ENCODE peak calls at places on chromosomes 6 and 20, in four cellular contexts. N is EL, P is foreskin melanocyte, V is GM10248. J is an unnamed sample.

GRCh38 chr6:140002406-140003022 is 628.1 kb upstream of the CITED2 start:
- DNase-seq in N (peak), P (no peak), V (no peak), J (peak)

GRCh38 chr20:3670511-3670910 is 7.3 kb upstream of the GFRA4 start:
- DNase-seq in N (peak), P (no peak), V (no peak), J (no peak)

GRCh38 chr6:159874475-159874874 is 16.3 kb upstream of the MAS1 start:
- DNase-seq in N (peak), P (no peak), V (no peak), J (peak)

GRCh38 chr20:43842126-43843020 is 72.3 kb upstream of the TOX2 start:
- DNase-seq in N (no peak), P (no peak), V (no peak), J (no peak)

GRCh38 chr6:36375644-36376155 is 11.8 kb downstream of the ETV7 start:
- DNase-seq in N (no peak), P (no peak), V (no peak), J (no peak)

GRCh38 chr6:105593056-105593455 is 190.2 kb upstream of the PREP start:
- DNase-seq in N (peak), P (no peak), V (no peak), J (peak)

GRCh38 chr6:157755032-157755751 is 67.9 kb upstream of the SNX9 start:
- DNase-seq in N (peak), P (peak), V (no peak), J (no peak)

GRCh38 chr6:39128106-39128505 is 13.1 kb upstream of the SAYSD1 start:
- DNase-seq in N (no peak), P (peak), V (no peak), J (peak)

GRCh38 chr6:11433860-11434259 is 103.7 kb upstream of the TMEM170B start:
- DNase-seq in N (peak), P (no peak), V (no peak), J (no peak)

GRCh38 chr20:35908007-35908406 is 46.3 kb downstream of the SCAND1 start:
- DNase-seq in N (no peak), P (no peak), V (no peak), J (no peak)

GRCh38 chr6:11766056-11766455 is 12.5 kb downstream of the ADTRP start:
- DNase-seq in N (peak), P (no peak), V (no peak), J (no peak)

GRCh38 chr6:152671146-152671545 is 26.6 kb upstream of the MYCT1 start:
- DNase-seq in N (peak), P (no peak), V (no peak), J (peak)

GRCh38 chr20:1002682-1003561 is 811 bp upstream of the RSPO4 start:
- DNase-seq in N (no peak), P (no peak), V (no peak), J (no peak)

GRCh38 chr6:163554663-163555062 is 140.1 kb downstream of the QKI start:
- DNase-seq in N (peak), P (peak), V (peak), J (peak)

GRCh38 chr6:125191916-125192609 is 38.5 kb downstream of the TPD52L1 start:
- DNase-seq in N (peak), P (peak), V (peak), J (peak)

GRCh38 chr6:10510592-10511367 is 10.4 kb upstream of the GCNT2 start:
- DNase-seq in N (peak), P (peak), V (peak), J (peak)

GRCh38 chr6:5173862-5174643 is 86.7 kb downstream of the LYRM4 start:
- DNase-seq in N (no peak), P (peak), V (peak), J (no peak)

GRCh38 chr6:123551939-123552707 is 84.6 kb downstream of the TRDN start:
- DNase-seq in N (no peak), P (peak), V (no peak), J (no peak)

GRCh38 chr6:28794175-28795002 is 129.4 kb downstream of the TRIM27 start:
- DNase-seq in N (peak), P (no peak), V (no peak), J (peak)

GRCh38 chr20:39038047-39038446 is 75.9 kb downstream of the DHX35 start:
- DNase-seq in N (no peak), P (no peak), V (no peak), J (no peak)

GRCh38 chr20:19260412-19261090 is 48.1 kb downstream of the SLC24A3 start:
- DNase-seq in N (peak), P (no peak), V (peak), J (peak)